ENCODE peak calls at places on chromosome 19, in seven cellular contexts. G is PC-3, X is SK-N-SH, J is HCT116, W is ovary, N is Peyer's patch, F is fibroblast of lung. H is an unnamed sample. For H3K36me3, the result is how much of the 10 kb centered on the place peaks cover.

GRCh38 chr19:43464089-43464775 is 1.2 kb downstream of the LYPD3 start:
- DNase-seq in G (no peak), X (peak), J (no peak), W (peak), N (peak), F (no peak), H (peak)

GRCh38 chr19:38849147-38849745 is 540 bp downstream of the HNRNPL start:
- DNase-seq in G (peak), X (peak), J (peak), W (peak), N (peak), F (peak), H (peak)

GRCh38 chr19:29714953-29715694 is at the start of gene C19orf12:
- DNase-seq in G (peak), X (peak), J (no peak), W (peak), N (peak), F (peak), H (no peak)

GRCh38 chr19:45483033-45483432 is 13.8 kb downstream of the RTN2 start:
- DNase-seq in G (no peak), X (no peak), J (no peak), W (no peak), N (no peak), F (no peak), H (no peak)

GRCh38 chr19:55697069-55697440 is 22.0 kb downstream of the EPN1 start:
- DNase-seq in G (no peak), X (no peak), J (no peak), W (no peak), N (peak), F (no peak), H (no peak)

GRCh38 chr19:33066543-33066942 is 1.9 kb upstream of the RHPN2 start:
- DNase-seq in G (no peak), X (no peak), J (no peak), W (no peak), N (no peak), F (no peak), H (no peak)

GRCh38 chr19:5172859-5173577 is 167.6 kb downstream of the PTPRS start:
- DNase-seq in G (peak), X (no peak), J (peak), W (no peak), N (no peak), F (peak), H (peak)

GRCh38 chr19:45676851-45677263 is 8.8 kb downstream of the GIPR start:
- DNase-seq in G (no peak), X (no peak), J (no peak), W (no peak), N (peak), F (no peak), H (no peak)

GRCh38 chr19:13400296-13400695 is 106.0 kb downstream of the CACNA1A start:
- DNase-seq in G (no peak), X (no peak), J (no peak), W (no peak), N (no peak), F (no peak), H (no peak)

GRCh38 chr19:12065100-12065538 is 588 bp downstream of the ZNF844 start:
- DNase-seq in G (no peak), X (no peak), J (no peak), W (no peak), N (no peak), F (peak), H (peak)

GRCh38 chr19:38433268-38433733 is at the start of gene RYR1:
- DNase-seq in G (no peak), X (peak), J (peak), W (no peak), N (peak), F (peak), H (no peak)

GRCh38 chr19:46984077-46985010 is 35.3 kb upstream of the NPAS1 start:
- DNase-seq in G (peak), X (peak), J (no peak), W (no peak), N (no peak), F (peak), H (peak)

GRCh38 chr19:56687036-56687435 is 15.5 kb upstream of the ZNF835 start:
- DNase-seq in G (peak), X (no peak), J (no peak), W (no peak), N (no peak), F (no peak), H (no peak)

GRCh38 chr19:48814895-48815294 is 4.1 kb upstream of the BCAT2 start:
- DNase-seq in G (no peak), X (no peak), J (no peak), W (no peak), N (no peak), F (no peak), H (no peak)

GRCh38 chr19:4557186-4557970 is 2.1 kb downstream of the SEMA6B start:
- DNase-seq in G (peak), X (peak), J (no peak), W (no peak), N (no peak), F (no peak), H (no peak)

GRCh38 chr19:34254552-34255432 is at the start of gene GARRE1:
- DNase-seq in G (no peak), X (peak), J (no peak), W (peak), N (peak), F (peak), H (no peak)

GRCh38 chr19:48122421-48122820 is 11.8 kb upstream of the PLA2G4C start:
- DNase-seq in G (no peak), X (no peak), J (no peak), W (no peak), N (no peak), F (no peak), H (no peak)

GRCh38 chr19:49042177-49042576 is 1.5 kb upstream of the CGB5 start:
- DNase-seq in G (peak), X (no peak), J (no peak), W (no peak), N (no peak), F (peak), H (no peak)

GRCh38 chr19:11088508-11089253 is 582 bp upstream of the LDLR start:
- DNase-seq in G (no peak), X (no peak), J (no peak), W (peak), N (no peak), F (no peak), H (no peak)

GRCh38 chr19:52197964-52198363 is 8.1 kb downstream of the PPP2R1A start:
- DNase-seq in G (no peak), X (no peak), J (no peak), W (no peak), N (no peak), F (no peak), H (no peak)

GRCh38 chr19:52198678-52199077 is 8.8 kb downstream of the PPP2R1A start:
- DNase-seq in G (no peak), X (no peak), J (no peak), W (no peak), N (no peak), F (no peak), H (no peak)

GRCh38 chr19:52200044-52200443 is 10.2 kb downstream of the PPP2R1A start:
- DNase-seq in G (peak), X (no peak), J (no peak), W (no peak), N (no peak), F (peak), H (peak)

GRCh38 chr19:52191951-52192350 is 2.1 kb downstream of the PPP2R1A start:
- DNase-seq in G (no peak), X (no peak), J (no peak), W (no peak), N (no peak), F (no peak), H (no peak)

DNA sequence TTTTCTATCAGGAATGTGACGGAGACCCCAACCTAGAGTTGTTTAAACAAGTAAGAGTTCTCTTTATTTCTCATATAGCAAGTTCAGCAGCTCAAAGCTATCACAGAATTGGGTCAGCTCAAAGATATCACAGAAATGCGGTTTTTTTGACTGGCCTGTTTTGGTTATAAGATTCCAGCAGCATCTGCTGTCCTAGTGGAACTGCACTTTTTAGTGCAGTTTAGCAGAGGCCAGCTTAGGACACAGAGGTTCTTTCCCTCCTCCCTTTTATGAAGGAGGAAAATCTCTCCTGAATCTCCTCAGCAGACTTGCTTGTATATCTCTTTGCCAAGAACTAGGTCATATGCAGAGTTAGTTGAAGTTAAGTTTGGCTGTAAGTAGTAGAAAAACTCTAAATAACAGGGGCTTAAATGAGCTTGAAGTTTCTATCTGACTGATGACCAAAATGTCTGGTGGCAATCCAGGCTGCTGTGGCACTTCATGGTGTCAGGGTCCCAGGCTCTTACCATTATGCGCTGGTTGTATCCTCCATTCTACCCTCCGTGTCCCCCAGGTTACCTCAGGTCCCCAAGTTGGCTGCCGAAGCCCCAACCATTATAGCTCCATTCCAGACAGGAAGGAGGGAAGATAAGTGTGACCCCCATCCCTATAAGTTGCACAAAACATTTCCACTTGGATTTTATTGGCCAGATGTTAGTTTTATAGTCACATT is 6.6 kb downstream of the PPP2R1A start:
- DNase-seq in G (no peak), X (no peak), J (no peak), W (no peak), N (no peak), F (no peak), H (no peak)
- H3K36me3 ChIP-seq in G (half or more), X (under half), J (under half), W (under half), N (half or more), F (under half), H (under half)

DNA sequence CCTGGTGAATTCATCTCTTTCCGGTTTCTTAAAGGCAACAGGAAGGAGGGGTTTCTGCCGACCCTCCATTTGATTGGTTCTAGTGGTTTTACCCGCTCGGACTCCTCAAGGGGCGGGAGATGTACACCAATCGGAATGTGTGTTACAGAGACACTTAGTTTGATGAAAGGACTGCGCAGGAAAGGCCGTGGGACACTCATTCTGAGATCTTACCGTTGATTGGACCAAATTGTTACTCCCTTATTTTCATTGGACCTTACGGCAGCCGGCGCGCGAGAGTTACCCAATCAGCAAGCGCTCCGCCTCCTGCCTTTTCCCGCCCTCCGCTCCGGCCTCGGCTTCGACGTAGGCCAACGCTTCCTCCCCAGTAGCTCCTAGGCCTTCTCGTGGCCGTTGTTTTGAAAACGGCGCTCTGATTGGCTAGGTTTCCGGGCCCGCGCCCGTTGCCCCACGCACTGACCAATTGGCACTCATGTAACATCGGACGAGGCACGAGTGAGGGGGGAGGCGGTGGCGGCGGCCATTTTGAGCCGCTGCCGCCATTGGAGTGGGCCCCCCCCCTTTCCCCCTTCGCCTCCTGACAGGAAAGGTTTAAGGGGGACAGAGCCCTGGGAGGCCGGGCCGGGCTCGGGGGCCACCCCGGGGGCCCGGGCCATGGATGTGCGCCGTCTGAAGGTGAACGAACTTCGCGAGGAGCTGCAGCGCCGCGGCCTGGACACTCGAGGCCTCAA is at the start of gene HNRNPUL1:
- DNase-seq in G (peak), X (peak), J (peak), W (peak), N (peak), F (peak), H (peak)
- TF ChIP-seq CTCF in G (peak), X (peak), J (peak), W (no peak), N (peak), F (no peak), H (peak)

GRCh38 chr19:18135712-18136584 is 17.0 kb upstream of the PIK3R2 start:
- DNase-seq in G (no peak), X (no peak), J (no peak), W (no peak), N (peak), F (no peak), H (no peak)
- H3K27ac ChIP-seq in G (no peak), X (no peak), J (no peak), W (no peak), N (peak), F (no peak), H (no peak)

GRCh38 chr19:16530540-16531379 is 11.5 kb downstream of the CHERP start:
- DNase-seq in G (no peak), X (no peak), J (no peak), W (no peak), N (no peak), F (no peak), H (no peak)
- H3K36me3 ChIP-seq in G (half or more), X (half or more), J (half or more), W (under half), N (half or more), F (under half), H (half or more)

GRCh38 chr19:932647-933552 is 7.1 kb downstream of the ARID3A start:
- DNase-seq in G (no peak), X (peak), J (no peak), W (peak), N (peak), F (peak), H (peak)
- TF ChIP-seq CTCF in G (no peak), X (no peak), J (no peak), W (peak), N (no peak), F (no peak), H (no peak)